ENCODE peak calls at places on chromosome 5, in eight cellular contexts. A is tibial nerve, K is breast epithelium, Q is cardiac muscle cell, D is endodermal cell, R is thyroid gland, G is AG04450, T is GM23248. M is an unnamed sample. For H3K27me3, the result is how much of the 10 kb centered on the place peaks cover.

GRCh38 chr5:154285661-154286408 is 95.3 kb downstream of the GALNT10 start:
- DNase-seq in R (no peak), Q (no peak), G (no peak), A (no peak), T (peak), D (peak), K (no peak), M (no peak)

GRCh38 chr5:84603557-84604185 is 219.0 kb upstream of the EDIL3 start:
- DNase-seq in G (peak), T (peak), D (no peak), A (peak), Q (no peak), R (no peak), K (no peak), M (no peak)

GRCh38 chr5:32217886-32218396 is 43.8 kb upstream of the GOLPH3 start:
- DNase-seq in K (peak), A (peak), R (peak), T (no peak), G (no peak), Q (peak), D (no peak), M (no peak)

GRCh38 chr5:138601444-138601843 is 26.2 kb upstream of the HSPA9 start:
- DNase-seq in G (peak), D (no peak), Q (no peak), K (no peak), A (no peak), R (peak), T (peak), M (no peak)

GRCh38 chr5:139108056-139108811 is 89.9 kb downstream of the SIL1 start:
- DNase-seq in G (no peak), D (no peak), K (peak), R (peak), Q (no peak), A (peak), T (peak), M (no peak)

GRCh38 chr5:11150976-11151375 is 389.9 kb upstream of the DAP start:
- DNase-seq in K (no peak), R (no peak), T (no peak), G (no peak), D (no peak), A (no peak), Q (no peak), M (no peak)

GRCh38 chr5:7321724-7322123 is 74.2 kb upstream of the ADCY2 start:
- DNase-seq in A (peak), R (no peak), Q (no peak), D (no peak), T (peak), K (no peak), G (peak), M (no peak)

GRCh38 chr5:163366757-163367156 is 70.6 kb upstream of the CCNG1 start:
- DNase-seq in G (no peak), A (no peak), T (no peak), K (no peak), D (no peak), R (no peak), Q (no peak), M (no peak)

GRCh38 chr5:179533907-179534306 is 16.4 kb upstream of the RUFY1 start:
- DNase-seq in T (no peak), R (no peak), G (no peak), Q (no peak), D (no peak), K (no peak), A (no peak), M (no peak)

GRCh38 chr5:10792336-10792735 is 31.3 kb upstream of the DAP start:
- DNase-seq in K (no peak), A (no peak), T (no peak), D (no peak), R (no peak), G (no peak), Q (no peak), M (no peak)

GRCh38 chr5:33649801-33650482 is 209.2 kb downstream of the TARS1 start:
- DNase-seq in T (peak), K (no peak), D (no peak), R (no peak), Q (no peak), G (peak), A (no peak), M (no peak)

GRCh38 chr5:172753101-172753500 is 17.9 kb downstream of the DUSP1 start:
- DNase-seq in A (no peak), G (no peak), Q (no peak), R (no peak), T (no peak), D (no peak), K (no peak), M (no peak)

GRCh38 chr5:176621661-176622079 is 8.7 kb downstream of the SNCB start:
- DNase-seq in T (no peak), G (no peak), K (no peak), A (no peak), Q (peak), D (no peak), R (no peak), M (no peak)

GRCh38 chr5:68264024-68264956 is 48.7 kb downstream of the PIK3R1 start:
- DNase-seq in T (peak), A (no peak), Q (peak), R (no peak), K (no peak), D (no peak), G (peak), M (no peak)

GRCh38 chr5:32068561-32068960 is 105.6 kb downstream of the GOLPH3 start:
- DNase-seq in R (no peak), K (no peak), Q (no peak), T (no peak), A (no peak), G (no peak), D (no peak), M (no peak)

GRCh38 chr5:72441094-72441723 is 66.0 kb downstream of the ZNF366 start:
- DNase-seq in A (no peak), T (peak), G (no peak), Q (no peak), R (no peak), D (no peak), K (no peak), M (no peak)

GRCh38 chr5:111697881-111698757 is 58.9 kb downstream of the NREP start:
- DNase-seq in T (peak), R (no peak), Q (peak), D (peak), A (no peak), K (no peak), G (no peak), M (no peak)

GRCh38 chr5:89536020-89536419 is 653.0 kb upstream of the MEF2C start:
- DNase-seq in K (no peak), D (no peak), Q (no peak), G (no peak), T (no peak), R (no peak), A (no peak), M (no peak)

GRCh38 chr5:68778467-68778866 is 315.3 kb upstream of the SLC30A5 start:
- DNase-seq in D (no peak), Q (no peak), T (no peak), A (no peak), G (no peak), R (no peak), K (no peak), M (no peak)

GRCh38 chr5:15601853-15602252 is 101.9 kb downstream of the FBXL7 start:
- DNase-seq in G (no peak), D (no peak), A (no peak), Q (no peak), R (no peak), K (no peak), T (no peak), M (no peak)

GRCh38 chr5:5350101-5350500 is 72.4 kb upstream of the ICE1 start:
- DNase-seq in T (peak), R (no peak), Q (no peak), A (no peak), K (no peak), D (no peak), G (no peak), M (no peak)

GRCh38 chr5:128800377-128800776 is 164.9 kb upstream of the SLC27A6 start:
- DNase-seq in R (no peak), K (no peak), D (no peak), G (no peak), A (no peak), Q (no peak), T (peak), M (no peak)

GRCh38 chr5:172952034-172952511 is 7.2 kb upstream of the RPL26L1 start:
- DNase-seq in K (no peak), T (peak), Q (no peak), R (no peak), G (no peak), D (no peak), A (no peak), M (no peak)

GRCh38 chr5:103228056-103228455 is 30.5 kb upstream of the MACIR start:
- DNase-seq in K (no peak), R (no peak), T (peak), Q (no peak), A (no peak), G (no peak), D (no peak), M (no peak)

GRCh38 chr5:129460951-129461815 is 1.1 kb downstream of the ADAMTS19 start:
- DNase-seq in T (peak), K (no peak), D (peak), A (no peak), R (no peak), Q (peak), G (no peak), M (peak)

GRCh38 chr5:52987711-52988329 is 1.3 kb upstream of the ITGA2 start:
- DNase-seq in D (no peak), K (peak), A (no peak), Q (no peak), G (no peak), R (peak), T (peak), M (no peak)

GRCh38 chr5:108084105-108084504 is 297.8 kb downstream of the FBXL17 start:
- DNase-seq in R (no peak), T (no peak), A (no peak), Q (no peak), G (peak), K (no peak), D (no peak), M (no peak)

GRCh38 chr5:131538177-131538593 is 96.8 kb downstream of the RAPGEF6 start:
- DNase-seq in A (no peak), G (no peak), T (peak), R (no peak), D (no peak), Q (no peak), K (no peak), M (no peak)

GRCh38 chr5:36239370-36240293 is 2.1 kb downstream of the NADK2 start:
- DNase-seq in D (no peak), K (no peak), A (no peak), R (no peak), T (peak), G (no peak), Q (no peak), M (no peak)

GRCh38 chr5:169168288-169168687 is 132.7 kb downstream of the SLIT3 start:
- DNase-seq in A (no peak), D (no peak), Q (no peak), R (no peak), K (no peak), T (no peak), G (no peak), M (no peak)

GRCh38 chr5:169173372-169173771 is 127.6 kb downstream of the SLIT3 start:
- DNase-seq in K (no peak), Q (no peak), R (no peak), A (no peak), G (no peak), T (peak), D (no peak), M (no peak)

GRCh38 chr5:169174923-169175322 is 126.0 kb downstream of the SLIT3 start:
- DNase-seq in K (no peak), T (no peak), A (no peak), R (no peak), Q (no peak), G (no peak), D (no peak), M (no peak)

GRCh38 chr5:169169786-169170185 is 131.2 kb downstream of the SLIT3 start:
- DNase-seq in R (no peak), Q (no peak), A (no peak), K (no peak), D (no peak), G (no peak), T (no peak), M (no peak)

GRCh38 chr5:169171495-169171894 is 129.4 kb downstream of the SLIT3 start:
- DNase-seq in Q (no peak), A (no peak), G (no peak), D (peak), T (no peak), K (no peak), R (no peak), M (no peak)
- H3K27me3 ChIP-seq in Q (under half), A (under half), G (under half), D (under half), T (under half), K (under half), R (under half), M (under half)

GRCh38 chr5:74665246-74665645 is 19.8 kb upstream of the HEXB start:
- DNase-seq in R (no peak), D (no peak), A (no peak), K (no peak), Q (no peak), T (no peak), G (no peak), M (no peak)
- H3K4me3 ChIP-seq in R (no peak), D (no peak), A (no peak), K (no peak), Q (no peak), T (no peak), G (no peak), M (no peak)

GRCh38 chr5:136194611-136195010 is 1.6 kb upstream of the SMIM32 start:
- DNase-seq in K (no peak), T (no peak), D (peak), G (no peak), Q (no peak), A (no peak), R (no peak), M (no peak)
- H3K27me3 ChIP-seq in K (half or more), T (under half), D (half or more), G (half or more), Q (half or more), A (under half), R (under half), M (half or more)

GRCh38 chr5:17151686-17152085 is 65.7 kb upstream of the BASP1 start:
- DNase-seq in G (no peak), Q (no peak), R (no peak), D (peak), T (no peak), A (no peak), K (no peak), M (peak)
- H3K4me3 ChIP-seq in G (no peak), Q (no peak), R (no peak), D (no peak), T (no peak), A (no peak), K (no peak), M (no peak)

M was measured in H7.